ENCODE peak calls at places on chromosome 19, in four cellular contexts. Z is GM03348; X is iris pigment epithelial cell; F is activated CD8-positive, alpha-beta memory T cell treated with anti-CD3 and anti-CD28 coated beads for 24 hours. W is an unnamed sample.

GRCh38 chr19:49057636-49058234 is at the start of gene CGB7:
- DNase-seq in Z (peak), X (peak), F (peak), W (peak)

GRCh38 chr19:6318772-6319171 is 14.6 kb downstream of the ACER1 start:
- DNase-seq in Z (no peak), X (peak), F (no peak), W (no peak)

GRCh38 chr19:43224855-43225253 is 19.4 kb upstream of the PSG4 start:
- DNase-seq in Z (no peak), X (no peak), F (no peak), W (no peak)

GRCh38 chr19:46736544-46737274 is 9.1 kb upstream of the FKRP start:
- DNase-seq in Z (no peak), X (no peak), F (no peak), W (no peak)

GRCh38 chr19:2051771-2052704 is 994 bp upstream of the MKNK2 start:
- DNase-seq in Z (no peak), X (no peak), F (peak), W (peak)

GRCh38 chr19:13044160-13044853 is 49.0 kb downstream of the NFIX start:
- DNase-seq in Z (no peak), X (peak), F (peak), W (no peak)

GRCh38 chr19:4971424-4971793 is 2.5 kb downstream of the KDM4B start:
- DNase-seq in Z (peak), X (no peak), F (no peak), W (no peak)

GRCh38 chr19:14770944-14771839 is 7.2 kb downstream of the ADGRE2 start:
- DNase-seq in Z (no peak), X (no peak), F (no peak), W (peak)

GRCh38 chr19:2798733-2799132 is 13.4 kb downstream of the THOP1 start:
- DNase-seq in Z (no peak), X (peak), F (no peak), W (no peak)

GRCh38 chr19:29690842-29691241 is 24.2 kb downstream of the C19orf12 start:
- DNase-seq in Z (no peak), X (peak), F (peak), W (no peak)

GRCh38 chr19:10544753-10545251 is 1.1 kb downstream of the ATG4D start:
- DNase-seq in Z (no peak), X (no peak), F (no peak), W (no peak)

GRCh38 chr19:55676384-55676783 is 1.4 kb downstream of the EPN1 start:
- DNase-seq in Z (no peak), X (peak), F (no peak), W (no peak)

GRCh38 chr19:3145909-3146676 is 10.3 kb downstream of the GNA15 start:
- DNase-seq in Z (no peak), X (no peak), F (no peak), W (peak)

GRCh38 chr19:15404780-15405211 is 14.0 kb downstream of the AKAP8L start:
- DNase-seq in Z (no peak), X (no peak), F (no peak), W (no peak)

GRCh38 chr19:29211562-29212416 is 1.2 kb downstream of the UQCRFS1 start:
- DNase-seq in Z (peak), X (peak), F (no peak), W (no peak)

GRCh38 chr19:36172852-36173251 is 20.6 kb upstream of the COX7A1 start:
- DNase-seq in Z (no peak), X (no peak), F (no peak), W (no peak)

GRCh38 chr19:32018014-32018413 is 327.4 kb upstream of the ZNF507 start:
- DNase-seq in Z (peak), X (peak), F (no peak), W (no peak)

GRCh38 chr19:30222428-30222873 is 149.7 kb upstream of the ZNF536 start:
- DNase-seq in Z (peak), X (no peak), F (no peak), W (no peak)

GRCh38 chr19:4390017-4390861 is 10.1 kb downstream of the SH3GL1 start:
- DNase-seq in Z (peak), X (peak), F (no peak), W (peak)

GRCh38 chr19:6501740-6502648 is at the start of gene TUBB4A:
- DNase-seq in Z (peak), X (no peak), F (peak), W (no peak)

GRCh38 chr19:13176345-13176744 is 26.1 kb downstream of the IER2 start:
- DNase-seq in Z (no peak), X (no peak), F (no peak), W (no peak)